ENCODE peak calls at places on chromosomes 1 and 21, in four cellular contexts. J is K562, L is IMR-90, K is PC-3. D is an unnamed sample.

GRCh38 chr1:111802984-111803383 is 47.3 kb downstream of the DDX20 start:
- DNase-seq in J (no peak), L (no peak), K (no peak), D (no peak)

GRCh38 chr1:33277488-33278084 is 21.3 kb downstream of the ZNF362 start:
- DNase-seq in J (no peak), L (no peak), K (no peak), D (no peak)

GRCh38 chr21:44742418-44743153 is 31.2 kb upstream of the TSPEAR start:
- DNase-seq in J (no peak), L (peak; percentile 4), K (peak; percentile 54), D (no peak)

GRCh38 chr1:70103770-70104169 is 101.6 kb downstream of the LRRC40 start:
- DNase-seq in J (no peak), L (no peak), K (no peak), D (no peak)

GRCh38 chr1:101697057-101697456 is 299.7 kb downstream of the OLFM3 start:
- DNase-seq in J (no peak), L (no peak), K (no peak), D (no peak)

GRCh38 chr1:22709891-22710687 is 550 bp upstream of the EPHB2 start:
- DNase-seq in J (no peak), L (peak; percentile 64), K (peak; percentile 51), D (no peak)

GRCh38 chr1:153447498-153448170 is 12.8 kb downstream of the S100A7 start:
- DNase-seq in J (no peak), L (peak; percentile 83), K (peak; percentile 76), D (no peak)

GRCh38 chr1:203320546-203321272 is 15.4 kb downstream of the BTG2 start:
- DNase-seq in J (peak; percentile 62), L (peak; percentile 63), K (no peak), D (peak; percentile 66)

GRCh38 chr1:85275701-85276289 is 637 bp downstream of the BCL10 start:
- DNase-seq in J (no peak), L (peak; percentile 18), K (no peak), D (no peak)

GRCh38 chr1:24724345-24725208 is 20.7 kb upstream of the CLIC4 start:
- DNase-seq in J (peak; percentile 74), L (peak; percentile 84), K (peak; percentile 87), D (no peak)

GRCh38 chr1:28129150-28129549 is 40.7 kb upstream of the EYA3 start:
- DNase-seq in J (no peak), L (peak; percentile 82), K (peak; percentile 96), D (no peak)

GRCh38 chr1:6113745-6114144 is 66.4 kb downstream of the CHD5 start:
- DNase-seq in J (no peak), L (no peak), K (no peak), D (no peak)

GRCh38 chr1:21251773-21252471 is 38.3 kb downstream of the ECE1 start:
- DNase-seq in J (no peak), L (peak; percentile 96), K (peak; percentile 96), D (peak; percentile 53)

GRCh38 chr1:6860401-6860800 is 75.1 kb downstream of the CAMTA1 start:
- DNase-seq in J (no peak), L (peak; percentile 70), K (no peak), D (no peak)

GRCh38 chr1:8217011-8217711 is 100.8 kb upstream of the SLC45A1 start:
- DNase-seq in J (no peak), L (no peak), K (no peak), D (no peak)

GRCh38 chr1:40383095-40383487 is 9.6 kb downstream of the SMAP2 start:
- DNase-seq in J (peak; percentile 40), L (no peak), K (no peak), D (no peak)
- H3K4me1 ChIP-seq in J (peaks cover 41% of the 10 kb centered on the region), L (peaks cover 18% of the 10 kb centered on the region), K (peaks cover 71% of the 10 kb centered on the region), D (peaks cover 8% of the 10 kb centered on the region)

GRCh38 chr1:18956189-18957135 is at the start of gene IFFO2:
- DNase-seq in J (peak; percentile 100), L (peak; percentile 90), K (peak; percentile 97), D (peak; percentile 98)
- H3K4me1 ChIP-seq in J (peaks cover 22% of the 10 kb centered on the region), L (peaks cover 17% of the 10 kb centered on the region), K (peaks cover 35% of the 10 kb centered on the region), D (no peaks in the 10 kb centered on the region)

DNA sequence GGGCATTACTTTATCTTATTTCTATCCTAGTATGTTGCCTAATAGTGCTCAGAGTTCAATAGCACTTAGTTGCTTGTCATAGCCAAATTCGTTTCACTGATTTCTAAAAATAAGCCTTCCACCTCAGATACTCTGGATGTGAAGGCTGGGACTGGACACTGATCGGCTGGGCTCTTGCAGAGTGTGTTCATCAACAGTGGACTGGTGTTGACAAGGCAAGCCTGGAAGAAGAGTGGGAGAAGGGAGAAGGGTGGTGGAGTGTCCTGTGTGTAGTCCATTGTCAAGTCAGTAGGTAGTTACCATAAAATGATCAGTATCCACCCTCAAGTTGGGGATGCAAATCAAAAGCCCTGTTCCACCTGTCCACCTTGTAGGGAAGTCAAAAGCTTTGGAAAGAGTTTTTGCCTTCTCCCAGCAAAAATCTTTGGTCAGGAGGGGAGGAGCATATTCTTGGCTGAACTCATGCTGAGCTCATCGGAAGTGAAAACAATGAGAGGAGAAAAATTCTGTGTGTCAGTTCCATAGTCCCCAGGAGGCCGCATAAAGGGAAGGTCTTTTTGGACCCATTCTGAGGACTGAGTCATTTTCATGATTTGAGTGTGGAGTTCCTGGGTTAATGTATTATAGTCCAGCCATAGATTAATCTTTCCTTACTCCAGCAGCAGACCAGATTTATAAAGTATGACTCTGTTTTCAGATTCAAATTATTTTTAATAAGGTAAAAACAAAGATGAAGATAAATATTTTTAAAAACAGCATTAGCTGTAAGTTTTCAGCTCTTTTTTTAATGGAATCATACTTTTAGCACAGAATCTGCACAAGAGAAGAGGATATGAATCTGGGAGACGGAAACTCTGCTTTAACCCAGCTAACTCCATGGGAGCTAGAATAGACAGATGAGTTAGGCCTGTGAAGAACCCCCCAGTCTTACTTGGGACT is 99.4 kb upstream of the BMP8A start:
- DNase-seq in J (no peak), L (peak; percentile 90), K (peak; percentile 94), D (no peak)
- H3K4me1 ChIP-seq in J (peaks cover 32% of the 10 kb centered on the region), L (peaks cover 31% of the 10 kb centered on the region), K (peaks cover 66% of the 10 kb centered on the region), D (peaks cover 49% of the 10 kb centered on the region)

DNA sequence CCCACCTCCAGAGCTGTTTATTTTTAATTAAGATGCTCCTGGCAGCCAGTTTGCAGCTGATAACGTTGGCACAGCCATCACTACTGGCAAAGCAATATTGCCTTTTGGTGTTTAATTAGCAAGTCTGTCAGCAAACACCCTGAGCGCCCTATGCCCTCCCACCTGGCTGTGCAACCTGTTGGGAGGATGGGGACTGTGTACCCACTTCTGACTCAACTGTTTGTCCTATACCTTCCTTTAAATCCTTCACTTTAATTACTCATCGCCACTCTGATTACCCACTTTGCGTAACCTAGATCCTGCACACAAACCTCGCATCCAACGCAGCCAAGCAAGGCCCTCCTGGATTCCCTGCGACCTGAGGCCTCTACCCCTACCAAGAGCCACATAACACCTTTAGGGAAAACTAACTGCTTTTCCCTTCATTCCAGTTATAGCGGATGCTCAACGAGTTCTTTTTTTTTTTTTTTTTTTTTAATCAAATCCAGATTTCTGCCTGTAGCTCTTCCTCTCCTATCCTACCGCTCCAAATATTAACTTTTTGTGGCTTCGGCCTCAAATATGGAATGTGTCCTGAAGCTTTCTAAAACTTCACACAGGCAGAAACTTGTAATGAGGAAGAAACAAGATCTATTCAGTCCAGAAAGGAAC is 67.0 kb downstream of the BCAR3 start:
- DNase-seq in J (no peak), L (no peak), K (peak; percentile 76), D (no peak)
- H3K4me1 ChIP-seq in J (no peaks in the 10 kb centered on the region), L (peaks cover 39% of the 10 kb centered on the region), K (peaks cover 55% of the 10 kb centered on the region), D (peaks cover 13% of the 10 kb centered on the region)

GRCh38 chr1:93593868-93594602 is 87.6 kb downstream of the BCAR3 start:
- DNase-seq in J (no peak), L (no peak), K (no peak), D (no peak)

GRCh38 chr1:93591833-93592635 is 89.6 kb downstream of the BCAR3 start:
- DNase-seq in J (peak; percentile 39), L (no peak), K (peak; percentile 40), D (peak; percentile 56)

GRCh38 chr1:93588955-93589354 is 92.7 kb downstream of the BCAR3 start:
- DNase-seq in J (no peak), L (no peak), K (no peak), D (no peak)

GRCh38 chr1:93592636-93592949 is 89.0 kb downstream of the BCAR3 start:
- DNase-seq in J (no peak), L (no peak), K (no peak), D (no peak)

GRCh38 chr1:93591291-93591832 is 90.3 kb downstream of the BCAR3 start:
- DNase-seq in J (no peak), L (no peak), K (peak; percentile 29), D (no peak)
- H3K4me1 ChIP-seq in J (peaks cover 8% of the 10 kb centered on the region), L (peaks cover 17% of the 10 kb centered on the region), K (peaks cover 33% of the 10 kb centered on the region), D (peaks cover 16% of the 10 kb centered on the region)

GRCh38 chr1:9811239-9811966 is 12.4 kb downstream of the CLSTN1 start:
- DNase-seq in J (no peak), L (no peak), K (no peak), D (no peak)

GRCh38 chr1:9816199-9816598 is 7.6 kb downstream of the CLSTN1 start:
- DNase-seq in J (no peak), L (peak; percentile 60), K (no peak), D (no peak)

GRCh38 chr1:9815150-9815549 is 8.6 kb downstream of the CLSTN1 start:
- DNase-seq in J (no peak), L (no peak), K (no peak), D (no peak)

GRCh38 chr1:9817734-9818133 is 6.0 kb downstream of the CLSTN1 start:
- DNase-seq in J (no peak), L (no peak), K (no peak), D (no peak)

GRCh38 chr1:9814619-9815018 is 9.1 kb downstream of the CLSTN1 start:
- DNase-seq in J (no peak), L (no peak), K (no peak), D (no peak)
- H3K4me1 ChIP-seq in J (no peaks in the 10 kb centered on the region), L (peaks cover 6% of the 10 kb centered on the region), K (no peaks in the 10 kb centered on the region), D (peaks cover 10% of the 10 kb centered on the region)

GRCh38 chr1:157360021-157360390 is 192.3 kb downstream of the FCRL5 start:
- DNase-seq in J (no peak), L (no peak), K (no peak), D (no peak)

GRCh38 chr1:157357111-157357510 is 195.2 kb downstream of the FCRL5 start:
- DNase-seq in J (no peak), L (no peak), K (no peak), D (no peak)

GRCh38 chr1:157359309-157360020 is 192.8 kb downstream of the FCRL5 start:
- DNase-seq in J (no peak), L (no peak), K (peak; percentile 14), D (no peak)

GRCh38 chr1:157353546-157353945 is 198.8 kb downstream of the FCRL5 start:
- DNase-seq in J (no peak), L (no peak), K (no peak), D (no peak)

DNA sequence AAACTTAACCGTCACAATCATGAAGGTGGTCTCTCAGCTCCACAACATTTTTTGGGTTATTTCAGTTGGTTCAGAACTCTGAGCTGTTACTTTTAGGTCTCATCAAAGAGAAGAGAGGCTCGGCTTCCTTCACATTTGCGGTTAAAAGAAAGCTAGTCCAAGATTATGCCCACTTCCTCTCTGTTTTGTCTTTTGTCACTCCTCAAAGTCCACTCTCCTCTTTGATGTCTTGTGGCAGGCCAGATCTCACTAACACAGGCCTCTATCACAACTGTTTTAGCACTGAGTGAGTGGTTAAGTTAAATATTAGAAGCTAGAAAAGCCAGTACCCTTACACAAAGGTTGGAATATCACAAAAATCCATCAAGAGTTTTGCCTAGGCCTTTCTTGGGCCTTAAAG is 195.7 kb downstream of the FCRL5 start:
- DNase-seq in J (no peak), L (no peak), K (no peak), D (no peak)
- H3K4me1 ChIP-seq in J (peaks cover 6% of the 10 kb centered on the region), L (no peaks in the 10 kb centered on the region), K (no peaks in the 10 kb centered on the region), D (no peaks in the 10 kb centered on the region)

D was measured in lung.